ENCODE peak calls at places on chromosomes 13 and 19, in four cellular contexts. J is hepatocyte, F is Peyer's patch, G is cardiac muscle cell. E is an unnamed sample. For H3K9me3, the result is how much of the 10 kb centered on the place peaks cover.

GRCh38 chr19:31290926-31291590 is 58.2 kb downstream of the TSHZ3 start:
- DNase-seq in J (no peak), F (peak), G (no peak), E (no peak)

GRCh38 chr13:40102854-40103253 is 447.4 kb downstream of the COG6 start:
- DNase-seq in J (peak), G (no peak), F (no peak), E (peak)

GRCh38 chr13:109494955-109495354 is 291.4 kb downstream of the IRS2 start:
- DNase-seq in F (no peak), G (no peak), J (no peak), E (no peak)

GRCh38 chr19:49515767-49516166 is 3.3 kb downstream of the FCGRT start:
- DNase-seq in G (no peak), F (peak), J (peak), E (no peak)

GRCh38 chr19:4534836-4535658 is at the start of gene PLIN5:
- DNase-seq in J (peak), G (peak), F (peak), E (peak)

GRCh38 chr19:12052057-12052570 is 647 bp downstream of the ZNF878 start:
- DNase-seq in J (peak), G (no peak), F (no peak), E (no peak)

GRCh38 chr19:12687496-12688196 is at the start of gene GNG14:
- DNase-seq in F (no peak), G (no peak), J (no peak), E (no peak)

GRCh38 chr19:30457484-30457883 is 85.3 kb downstream of the ZNF536 start:
- DNase-seq in J (no peak), F (no peak), G (no peak), E (no peak)

GRCh38 chr19:41811036-41811435 is 14.6 kb downstream of the CEACAM3 start:
- DNase-seq in F (no peak), G (no peak), J (no peak), E (no peak)

GRCh38 chr13:23183292-23183691 is 2.5 kb downstream of the SGCG start:
- DNase-seq in F (no peak), G (peak), J (no peak), E (no peak)

GRCh38 chr13:104253063-104253680 is 1187.0 kb upstream of the SLC10A2 start:
- DNase-seq in J (no peak), G (no peak), F (no peak), E (no peak)

GRCh38 chr13:97978661-97979450 is 25.4 kb downstream of the IPO5 start:
- DNase-seq in F (no peak), G (no peak), J (no peak), E (no peak)

GRCh38 chr19:5292843-5293606 is 47.6 kb downstream of the PTPRS start:
- DNase-seq in J (peak), F (peak), G (peak), E (peak)

GRCh38 chr13:99133848-99134247 is 66.8 kb upstream of the UBAC2 start:
- DNase-seq in F (no peak), G (no peak), J (no peak), E (no peak)

GRCh38 chr13:101523154-101523669 is 70.7 kb downstream of the ITGBL1 start:
- DNase-seq in J (no peak), F (no peak), G (no peak), E (no peak)

GRCh38 chr19:49415102-49415809 is 8.0 kb downstream of the PTH2 start:
- DNase-seq in G (no peak), F (no peak), J (no peak), E (no peak)

GRCh38 chr13:50788551-50788950 is 54.9 kb downstream of the DLEU7 start:
- DNase-seq in F (no peak), G (no peak), J (no peak), E (no peak)

GRCh38 chr13:57933606-57934005 is 302.1 kb downstream of the PCDH17 start:
- DNase-seq in J (no peak), G (no peak), F (no peak), E (no peak)

GRCh38 chr19:13574933-13575332 is 68.7 kb upstream of the CACNA1A start:
- DNase-seq in J (no peak), F (no peak), G (peak), E (no peak)

GRCh38 chr19:6725513-6726231 is 5.2 kb upstream of the C3 start:
- DNase-seq in G (no peak), J (no peak), F (no peak), E (no peak)

GRCh38 chr19:18126097-18126496 is 26.9 kb upstream of the PIK3R2 start:
- DNase-seq in G (no peak), F (no peak), J (no peak), E (no peak)

GRCh38 chr19:43438291-43439162 is 23.8 kb downstream of the TEX101 start:
- DNase-seq in F (peak), G (no peak), J (peak), E (no peak)

GRCh38 chr13:46173656-46174055 is 8.3 kb downstream of the LCP1 start:
- DNase-seq in G (no peak), F (no peak), J (no peak), E (no peak)

GRCh38 chr19:590396-590745 is 690 bp downstream of the HCN2 start:
- DNase-seq in G (peak), F (no peak), J (peak), E (peak)

GRCh38 chr19:35206379-35206778 is 22.2 kb downstream of the FAM187B start:
- DNase-seq in J (no peak), G (no peak), F (no peak), E (peak)

DNA sequence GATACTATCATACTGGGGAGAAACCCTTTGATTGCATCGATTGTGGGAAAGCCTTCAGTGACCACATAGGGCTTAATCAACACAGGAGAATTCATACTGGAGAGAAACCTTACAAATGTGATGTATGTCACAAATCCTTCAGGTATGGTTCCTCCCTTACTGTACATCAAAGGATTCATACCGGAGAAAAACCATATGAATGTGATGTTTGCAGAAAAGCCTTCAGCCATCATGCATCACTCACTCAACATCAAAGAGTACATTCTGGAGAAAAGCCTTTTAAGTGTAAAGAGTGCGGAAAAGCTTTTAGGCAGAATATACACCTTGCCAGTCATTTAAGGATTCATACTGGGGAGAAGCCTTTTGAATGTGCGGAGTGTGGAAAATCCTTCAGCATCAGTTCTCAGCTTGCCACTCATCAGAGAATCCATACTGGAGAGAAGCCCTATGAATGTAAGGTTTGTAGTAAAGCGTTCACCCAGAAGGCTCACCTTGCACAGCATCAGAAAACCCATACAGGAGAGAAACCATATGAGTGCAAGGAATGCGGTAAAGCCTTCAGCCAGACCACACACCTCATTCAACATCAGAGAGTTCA is 12.9 kb upstream of the ZNF470 start:
- DNase-seq in F (no peak), G (no peak), J (no peak), E (no peak)
- H3K9me3 ChIP-seq in F (under half), G (under half), J (half or more), E (half or more)

GRCh38 chr19:57978586-57979289 is 4.4 kb upstream of the C19orf18 start:
- DNase-seq in G (no peak), F (no peak), J (no peak), E (no peak)
- H3K9me3 ChIP-seq in G (under half), F (half or more), J (half or more), E (half or more)

DNA sequence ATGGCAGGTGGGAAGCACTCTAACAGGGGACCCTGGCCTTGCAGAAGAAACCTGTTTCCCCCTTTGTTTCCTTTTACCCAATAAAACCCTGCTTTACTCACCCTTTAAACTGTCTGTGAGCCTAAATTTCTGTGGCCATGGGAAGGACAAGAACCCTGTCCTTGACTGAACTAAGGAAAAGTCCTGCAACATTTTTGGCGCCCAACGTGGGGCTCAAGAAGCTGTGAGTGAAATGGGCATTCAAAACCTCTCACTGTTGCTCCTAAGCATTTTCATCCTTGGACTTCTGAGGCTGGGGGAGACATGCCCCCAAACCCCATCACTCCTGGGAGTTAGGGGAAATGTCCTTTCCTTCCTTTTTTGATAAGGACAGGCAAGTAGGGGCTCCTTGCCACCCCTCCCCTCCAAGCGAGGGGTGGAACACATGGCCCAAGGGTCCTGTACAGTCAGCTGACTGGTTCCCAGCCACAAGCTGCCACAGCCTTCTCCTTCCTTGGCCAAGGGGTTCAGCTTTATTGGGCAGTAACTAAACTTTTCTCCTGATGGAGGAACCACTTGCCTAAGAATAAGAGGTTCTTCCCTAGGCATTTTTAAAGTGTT is 381.6 kb downstream of the KLF5 start:
- DNase-seq in J (no peak), F (no peak), G (no peak), E (no peak)
- H3K9me3 ChIP-seq in J (under half), F (under half), G (under half), E (half or more)

DNA sequence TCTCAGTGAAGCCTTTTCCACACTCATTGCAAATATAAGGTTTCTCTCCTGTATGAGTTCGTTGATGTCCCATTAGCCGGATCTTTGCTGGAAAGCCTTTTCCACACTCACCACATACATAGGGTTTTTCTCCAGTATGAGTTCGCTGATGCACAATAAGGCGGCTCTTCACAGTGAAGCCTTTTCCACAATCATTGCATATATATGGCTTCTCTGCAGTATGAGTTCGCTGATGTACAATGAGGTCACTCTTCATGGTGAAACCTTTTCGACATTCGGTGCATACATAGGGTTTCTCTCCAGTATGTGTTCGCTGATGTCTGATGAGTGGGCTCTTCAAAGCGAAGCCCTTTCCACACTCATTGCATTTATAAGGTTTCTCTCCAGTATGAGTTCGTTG is 6.8 kb upstream of the ZNF350 start:
- DNase-seq in G (no peak), J (no peak), F (no peak), E (no peak)
- H3K9me3 ChIP-seq in G (under half), J (half or more), F (under half), E (half or more)

DNA sequence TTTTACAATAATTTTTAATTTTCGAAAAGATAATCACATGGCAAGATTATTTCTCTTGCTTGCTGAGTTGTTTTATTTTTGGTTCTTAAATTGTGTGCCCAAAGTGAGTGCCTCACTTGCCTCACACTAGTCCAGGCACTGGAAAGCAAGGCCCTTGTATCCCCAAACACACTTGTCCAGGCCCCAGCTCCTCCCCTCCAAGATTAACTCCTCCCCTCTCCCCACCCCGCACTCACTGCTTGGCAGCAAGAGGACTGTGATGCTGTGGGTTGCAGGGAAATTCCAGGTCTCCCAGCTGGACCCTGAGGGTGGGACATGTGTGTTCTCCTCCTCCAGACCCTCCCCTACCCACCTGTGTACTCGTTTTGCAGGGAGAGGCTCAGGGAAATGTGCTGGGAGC is 3.9 kb downstream of the SIGLEC12 start:
- DNase-seq in G (no peak), J (no peak), F (no peak), E (no peak)
- H3K9me3 ChIP-seq in G (under half), J (under half), F (under half), E (under half)

DNA sequence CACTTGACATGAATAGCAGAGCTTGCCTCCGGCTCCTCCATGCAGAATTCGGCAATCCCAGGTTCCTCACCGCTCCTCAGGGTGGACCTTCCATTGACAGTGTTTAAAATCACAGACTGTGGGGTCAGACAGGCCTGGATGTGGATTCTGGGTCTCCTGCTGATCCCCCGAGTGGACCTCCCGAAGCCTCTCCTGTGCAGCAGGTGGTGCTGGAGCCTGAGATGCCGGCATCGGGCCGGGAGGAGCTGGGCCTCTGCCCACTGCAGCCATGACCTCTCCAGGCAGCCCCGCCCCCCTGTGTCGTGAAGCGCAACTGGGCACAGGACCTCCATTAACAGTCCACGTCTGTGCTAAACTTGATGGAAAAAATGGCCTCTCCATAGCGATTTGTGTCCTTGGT is 10.5 kb upstream of the CDC16 start:
- DNase-seq in F (no peak), G (no peak), J (no peak), E (no peak)
- H3K9me3 ChIP-seq in F (under half), G (under half), J (under half), E (under half)

DNA sequence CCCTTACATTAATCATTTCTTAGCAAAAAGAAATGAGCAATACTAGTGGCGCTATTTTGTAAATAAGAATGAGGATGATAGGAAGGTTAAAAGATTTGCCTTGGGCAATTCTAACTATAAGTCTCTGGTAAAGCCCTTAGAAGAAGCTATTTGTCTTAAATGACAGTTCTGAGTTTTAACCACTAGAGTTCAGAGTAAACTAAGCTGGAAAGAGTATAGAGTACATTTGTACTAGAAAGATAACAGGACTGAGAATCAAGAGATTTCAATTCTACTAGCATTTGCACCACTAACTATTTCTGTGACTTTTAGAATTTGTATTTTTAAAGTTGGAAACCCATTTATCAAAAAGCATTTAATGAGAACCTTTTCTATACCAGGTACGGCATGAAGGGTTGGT is 750.3 kb downstream of the OLFM4 start:
- DNase-seq in F (no peak), G (peak), J (no peak), E (no peak)
- H3K9me3 ChIP-seq in F (under half), G (under half), J (under half), E (under half)

GRCh38 chr19:56966697-56967299 is 126.3 kb upstream of the PEG3 start:
- DNase-seq in J (no peak), G (no peak), F (no peak), E (no peak)
- H3K9me3 ChIP-seq in J (under half), G (under half), F (under half), E (under half)

GRCh38 chr19:39987167-39987566 is 9.7 kb upstream of the ZNF546 start:
- DNase-seq in J (no peak), F (no peak), G (no peak), E (no peak)

GRCh38 chr19:39982883-39983282 is 11.9 kb downstream of the PSMC4 start:
- DNase-seq in J (no peak), G (no peak), F (no peak), E (no peak)

GRCh38 chr19:39987596-39987995 is 9.3 kb upstream of the ZNF546 start:
- DNase-seq in J (no peak), F (no peak), G (no peak), E (no peak)

GRCh38 chr19:39986643-39987042 is 10.2 kb upstream of the ZNF546 start:
- DNase-seq in G (no peak), F (no peak), J (no peak), E (no peak)

GRCh38 chr19:39983695-39984302 is 12.8 kb downstream of the PSMC4 start:
- DNase-seq in J (no peak), F (no peak), G (no peak), E (no peak)
- H3K9me3 ChIP-seq in J (under half), F (under half), G (under half), E (under half)

E was measured in CD4-positive, alpha-beta T cell.